ENCODE peak calls at places on chromosomes 4 and X, in nine cellular contexts. One of them, this sample, is unnamed.

GRCh38 chr4:82099863-82100579 is 273.8 kb downstream of the HNRNPD start:
- DNase-seq in GM23338: no peak
- DNase-seq in AG04450: no peak
- DNase-seq in thoracic aorta: no peak
- DNase-seq in fibroblast of lung: no peak
- DNase-seq in sigmoid colon: peak
- DNase-seq in epithelial cell of proximal tubule: no peak
- DNase-seq in BE2C: no peak
- DNase-seq in heart right ventricle: no peak
- DNase-seq in this sample: peak

GRCh38 chrX:7216981-7217587 is 69.1 kb upstream of the PUDP start:
- DNase-seq in GM23338: no peak
- DNase-seq in AG04450: no peak
- DNase-seq in thoracic aorta: no peak
- DNase-seq in fibroblast of lung: no peak
- DNase-seq in sigmoid colon: no peak
- DNase-seq in epithelial cell of proximal tubule: no peak
- DNase-seq in BE2C: no peak
- DNase-seq in heart right ventricle: no peak
- DNase-seq in this sample: no peak

GRCh38 chr4:183100827-183101226 is 1.8 kb downstream of the WWC2 start:
- DNase-seq in GM23338: no peak
- DNase-seq in AG04450: no peak
- DNase-seq in thoracic aorta: no peak
- DNase-seq in fibroblast of lung: no peak
- DNase-seq in sigmoid colon: no peak
- DNase-seq in epithelial cell of proximal tubule: no peak
- DNase-seq in BE2C: no peak
- DNase-seq in heart right ventricle: no peak
- DNase-seq in this sample: no peak

GRCh38 chr4:76449824-76450223 is 14.8 kb downstream of the SHROOM3 start:
- DNase-seq in GM23338: peak
- DNase-seq in AG04450: no peak
- DNase-seq in thoracic aorta: no peak
- DNase-seq in fibroblast of lung: peak
- DNase-seq in sigmoid colon: no peak
- DNase-seq in epithelial cell of proximal tubule: no peak
- DNase-seq in BE2C: no peak
- DNase-seq in heart right ventricle: no peak
- DNase-seq in this sample: no peak

GRCh38 chr4:128525387-128525786 is 237.8 kb upstream of the PGRMC2 start:
- DNase-seq in GM23338: no peak
- DNase-seq in AG04450: no peak
- DNase-seq in thoracic aorta: no peak
- DNase-seq in fibroblast of lung: no peak
- DNase-seq in sigmoid colon: no peak
- DNase-seq in epithelial cell of proximal tubule: no peak
- DNase-seq in BE2C: no peak
- DNase-seq in heart right ventricle: no peak
- DNase-seq in this sample: peak

GRCh38 chrX:153930011-153930910 is 4.2 kb upstream of the ARHGAP4 start:
- DNase-seq in GM23338: no peak
- DNase-seq in AG04450: no peak
- DNase-seq in thoracic aorta: no peak
- DNase-seq in fibroblast of lung: no peak
- DNase-seq in sigmoid colon: no peak
- DNase-seq in epithelial cell of proximal tubule: no peak
- DNase-seq in BE2C: no peak
- DNase-seq in heart right ventricle: no peak
- DNase-seq in this sample: no peak

GRCh38 chrX:73850124-73851013 is 287.4 kb downstream of the CHIC1 start:
- DNase-seq in GM23338: peak
- DNase-seq in AG04450: no peak
- DNase-seq in thoracic aorta: no peak
- DNase-seq in fibroblast of lung: peak
- DNase-seq in sigmoid colon: peak
- DNase-seq in epithelial cell of proximal tubule: no peak
- DNase-seq in BE2C: peak
- DNase-seq in heart right ventricle: no peak
- DNase-seq in this sample: peak

GRCh38 chr4:93187441-93187840 is 641.1 kb upstream of the ATOH1 start:
- DNase-seq in GM23338: no peak
- DNase-seq in AG04450: no peak
- DNase-seq in thoracic aorta: no peak
- DNase-seq in fibroblast of lung: no peak
- DNase-seq in sigmoid colon: no peak
- DNase-seq in epithelial cell of proximal tubule: no peak
- DNase-seq in BE2C: no peak
- DNase-seq in heart right ventricle: no peak
- DNase-seq in this sample: no peak

GRCh38 chr4:90246841-90247240 is 119.6 kb downstream of the CCSER1 start:
- DNase-seq in GM23338: no peak
- DNase-seq in AG04450: no peak
- DNase-seq in thoracic aorta: no peak
- DNase-seq in fibroblast of lung: no peak
- DNase-seq in sigmoid colon: no peak
- DNase-seq in epithelial cell of proximal tubule: no peak
- DNase-seq in BE2C: no peak
- DNase-seq in heart right ventricle: no peak
- DNase-seq in this sample: no peak

GRCh38 chr4:140856692-140857091 is 100.5 kb upstream of the TBC1D9 start:
- DNase-seq in GM23338: peak
- DNase-seq in AG04450: no peak
- DNase-seq in thoracic aorta: no peak
- DNase-seq in fibroblast of lung: peak
- DNase-seq in sigmoid colon: peak
- DNase-seq in epithelial cell of proximal tubule: no peak
- DNase-seq in BE2C: no peak
- DNase-seq in heart right ventricle: peak
- DNase-seq in this sample: peak

GRCh38 chr4:151564321-151564720 is 155.3 kb downstream of the FHIP1A start:
- DNase-seq in GM23338: no peak
- DNase-seq in AG04450: no peak
- DNase-seq in thoracic aorta: no peak
- DNase-seq in fibroblast of lung: no peak
- DNase-seq in sigmoid colon: no peak
- DNase-seq in epithelial cell of proximal tubule: no peak
- DNase-seq in BE2C: no peak
- DNase-seq in heart right ventricle: no peak
- DNase-seq in this sample: no peak

GRCh38 chr4:166324321-166324720 is 451.3 kb downstream of the TLL1 start:
- DNase-seq in GM23338: peak
- DNase-seq in AG04450: no peak
- DNase-seq in thoracic aorta: no peak
- DNase-seq in fibroblast of lung: peak
- DNase-seq in sigmoid colon: no peak
- DNase-seq in epithelial cell of proximal tubule: no peak
- DNase-seq in BE2C: peak
- DNase-seq in heart right ventricle: no peak
- DNase-seq in this sample: peak
- TF ChIP-seq CTCF in GM23338: peak
- TF ChIP-seq CTCF in AG04450: peak
- TF ChIP-seq CTCF in thoracic aorta: no peak
- TF ChIP-seq CTCF in fibroblast of lung: peak
- TF ChIP-seq CTCF in sigmoid colon: peak
- TF ChIP-seq CTCF in epithelial cell of proximal tubule: peak
- TF ChIP-seq CTCF in BE2C: peak
- TF ChIP-seq CTCF in heart right ventricle: no peak
- TF ChIP-seq CTCF in this sample: peak

GRCh38 chrX:140501940-140502468 is 2.9 kb downstream of the SOX3 start:
- DNase-seq in GM23338: peak
- DNase-seq in AG04450: no peak
- DNase-seq in thoracic aorta: no peak
- DNase-seq in fibroblast of lung: no peak
- DNase-seq in sigmoid colon: no peak
- DNase-seq in epithelial cell of proximal tubule: no peak
- DNase-seq in BE2C: no peak
- DNase-seq in heart right ventricle: no peak
- DNase-seq in this sample: no peak

GRCh38 chrX:140504371-140505324 is at the start of gene SOX3:
- DNase-seq in GM23338: peak
- DNase-seq in AG04450: no peak
- DNase-seq in thoracic aorta: no peak
- DNase-seq in fibroblast of lung: no peak
- DNase-seq in sigmoid colon: no peak
- DNase-seq in epithelial cell of proximal tubule: no peak
- DNase-seq in BE2C: no peak
- DNase-seq in heart right ventricle: no peak
- DNase-seq in this sample: no peak

GRCh38 chrX:140503714-140504351 is 1.0 kb downstream of the SOX3 start:
- DNase-seq in GM23338: peak
- DNase-seq in AG04450: no peak
- DNase-seq in thoracic aorta: no peak
- DNase-seq in fibroblast of lung: no peak
- DNase-seq in sigmoid colon: no peak
- DNase-seq in epithelial cell of proximal tubule: no peak
- DNase-seq in BE2C: peak
- DNase-seq in heart right ventricle: no peak
- DNase-seq in this sample: no peak

GRCh38 chrX:140502491-140503229 is 2.2 kb downstream of the SOX3 start:
- DNase-seq in GM23338: no peak
- DNase-seq in AG04450: no peak
- DNase-seq in thoracic aorta: no peak
- DNase-seq in fibroblast of lung: no peak
- DNase-seq in sigmoid colon: no peak
- DNase-seq in epithelial cell of proximal tubule: no peak
- DNase-seq in BE2C: no peak
- DNase-seq in heart right ventricle: no peak
- DNase-seq in this sample: no peak

DNA sequence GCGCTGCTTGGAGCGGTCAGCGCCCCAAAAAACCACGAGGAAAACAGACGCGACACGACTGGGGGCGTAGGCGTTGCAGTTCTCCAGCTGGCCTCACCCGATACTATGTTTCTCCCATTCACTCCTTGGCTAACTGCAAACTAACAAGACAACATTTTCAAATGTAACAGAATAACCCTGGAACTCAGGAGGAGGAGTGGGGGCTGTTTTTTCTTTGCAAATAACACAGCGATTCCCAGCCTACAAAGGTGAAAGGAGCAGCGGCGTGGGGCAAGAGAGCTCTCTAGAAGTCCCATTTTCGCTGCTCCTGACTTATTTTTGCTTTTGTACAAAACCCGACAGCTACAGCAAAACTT is 1.7 kb downstream of the SOX3 start:
- DNase-seq in GM23338: no peak
- DNase-seq in AG04450: no peak
- DNase-seq in thoracic aorta: no peak
- DNase-seq in fibroblast of lung: no peak
- DNase-seq in sigmoid colon: no peak
- DNase-seq in epithelial cell of proximal tubule: no peak
- DNase-seq in BE2C: no peak
- DNase-seq in heart right ventricle: no peak
- DNase-seq in this sample: no peak
- H3K4me3 ChIP-seq in GM23338: peak
- H3K4me3 ChIP-seq in AG04450: no peak
- H3K4me3 ChIP-seq in thoracic aorta: peak
- H3K4me3 ChIP-seq in fibroblast of lung: no peak
- H3K4me3 ChIP-seq in sigmoid colon: peak
- H3K4me3 ChIP-seq in epithelial cell of proximal tubule: no peak
- H3K4me3 ChIP-seq in BE2C: no peak
- H3K4me3 ChIP-seq in heart right ventricle: peak
- H3K4me3 ChIP-seq in this sample: no peak

GRCh38 chr4:77599378-77599777 is 6.2 kb upstream of the CXCL13 start:
- DNase-seq in GM23338: peak
- DNase-seq in AG04450: no peak
- DNase-seq in thoracic aorta: no peak
- DNase-seq in fibroblast of lung: peak
- DNase-seq in sigmoid colon: no peak
- DNase-seq in epithelial cell of proximal tubule: no peak
- DNase-seq in BE2C: peak
- DNase-seq in heart right ventricle: no peak
- DNase-seq in this sample: peak
- TF ChIP-seq CTCF in GM23338: peak
- TF ChIP-seq CTCF in AG04450: peak
- TF ChIP-seq CTCF in thoracic aorta: peak
- TF ChIP-seq CTCF in fibroblast of lung: peak
- TF ChIP-seq CTCF in sigmoid colon: peak
- TF ChIP-seq CTCF in epithelial cell of proximal tubule: peak
- TF ChIP-seq CTCF in BE2C: peak
- TF ChIP-seq CTCF in heart right ventricle: peak
- TF ChIP-seq CTCF in this sample: peak

GRCh38 chr4:122832732-122833131 is 6.1 kb downstream of the FGF2 start:
- DNase-seq in GM23338: no peak
- DNase-seq in AG04450: no peak
- DNase-seq in thoracic aorta: no peak
- DNase-seq in fibroblast of lung: no peak
- DNase-seq in sigmoid colon: no peak
- DNase-seq in epithelial cell of proximal tubule: no peak
- DNase-seq in BE2C: no peak
- DNase-seq in heart right ventricle: no peak
- DNase-seq in this sample: no peak

GRCh38 chr4:122827899-122828601 is 1.4 kb downstream of the FGF2 start:
- DNase-seq in GM23338: peak
- DNase-seq in AG04450: no peak
- DNase-seq in thoracic aorta: no peak
- DNase-seq in fibroblast of lung: peak
- DNase-seq in sigmoid colon: peak
- DNase-seq in epithelial cell of proximal tubule: peak
- DNase-seq in BE2C: peak
- DNase-seq in heart right ventricle: no peak
- DNase-seq in this sample: peak

GRCh38 chr4:122830392-122831095 is 3.9 kb downstream of the FGF2 start:
- DNase-seq in GM23338: no peak
- DNase-seq in AG04450: no peak
- DNase-seq in thoracic aorta: no peak
- DNase-seq in fibroblast of lung: peak
- DNase-seq in sigmoid colon: peak
- DNase-seq in epithelial cell of proximal tubule: no peak
- DNase-seq in BE2C: no peak
- DNase-seq in heart right ventricle: no peak
- DNase-seq in this sample: peak

GRCh38 chr4:122833999-122834398 is 7.4 kb downstream of the FGF2 start:
- DNase-seq in GM23338: peak
- DNase-seq in AG04450: no peak
- DNase-seq in thoracic aorta: no peak
- DNase-seq in fibroblast of lung: no peak
- DNase-seq in sigmoid colon: no peak
- DNase-seq in epithelial cell of proximal tubule: no peak
- DNase-seq in BE2C: no peak
- DNase-seq in heart right ventricle: no peak
- DNase-seq in this sample: no peak

DNA sequence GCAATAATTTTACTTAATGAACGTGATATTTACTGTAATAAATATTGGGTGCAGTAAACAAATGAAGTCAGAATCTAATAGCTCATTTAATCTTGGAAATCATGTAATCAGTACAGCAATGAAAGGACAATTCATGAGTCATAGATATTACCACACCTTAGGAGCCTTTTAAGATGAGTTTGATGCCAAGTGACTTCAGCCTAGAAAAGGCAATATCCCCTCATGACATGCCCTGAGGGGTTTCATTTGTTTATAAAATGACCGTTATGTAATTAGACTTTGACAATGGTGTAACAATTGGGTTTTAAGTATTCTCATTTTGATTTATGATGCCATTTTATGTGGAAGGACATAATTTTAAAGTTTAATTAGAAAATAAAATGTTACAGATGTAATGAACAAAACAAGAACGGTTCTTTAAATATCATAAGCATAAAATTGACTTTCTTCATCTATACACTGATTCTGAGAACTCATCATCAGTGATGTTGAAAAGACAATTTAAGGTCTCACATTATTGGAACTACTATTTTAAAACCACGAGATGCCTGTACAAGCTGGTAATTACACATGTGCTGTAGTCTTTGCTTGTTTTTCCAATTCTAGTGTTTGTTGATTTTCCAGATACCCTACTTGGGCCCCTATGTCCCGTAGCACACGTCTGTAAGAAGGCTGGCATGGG is 5.0 kb downstream of the FGF2 start:
- DNase-seq in GM23338: no peak
- DNase-seq in AG04450: no peak
- DNase-seq in thoracic aorta: no peak
- DNase-seq in fibroblast of lung: no peak
- DNase-seq in sigmoid colon: no peak
- DNase-seq in epithelial cell of proximal tubule: peak
- DNase-seq in BE2C: no peak
- DNase-seq in heart right ventricle: no peak
- DNase-seq in this sample: peak
- H3K4me3 ChIP-seq in GM23338: peak
- H3K4me3 ChIP-seq in AG04450: no peak
- H3K4me3 ChIP-seq in thoracic aorta: no peak
- H3K4me3 ChIP-seq in fibroblast of lung: no peak
- H3K4me3 ChIP-seq in sigmoid colon: no peak
- H3K4me3 ChIP-seq in epithelial cell of proximal tubule: no peak
- H3K4me3 ChIP-seq in BE2C: no peak
- H3K4me3 ChIP-seq in heart right ventricle: no peak
- H3K4me3 ChIP-seq in this sample: no peak